ENCODE peak calls at places on chromosomes 16 and 17, in five cellular contexts. Q is IMR-90, W is H1, F is heart left ventricle, A is pancreas. E is an unnamed sample.

GRCh38 chr17:48439473-48439872 is 9.5 kb upstream of the SKAP1 start:
- DNase-seq in Q (no peak), W (no peak), F (no peak), A (no peak), E (no peak)

GRCh38 chr16:49839462-49839825 is 16.5 kb downstream of the ZNF423 start:
- DNase-seq in Q (no peak), W (no peak), F (no peak), A (no peak), E (no peak)

GRCh38 chr17:7263071-7263800 is 958 bp upstream of the CLDN7 start:
- DNase-seq in Q (no peak), W (peak; percentile 88), F (no peak), A (peak; percentile 69), E (no peak)

GRCh38 chr16:75058815-75059214 is 57.8 kb downstream of the LDHD start:
- DNase-seq in Q (peak; percentile 43), W (no peak), F (no peak), A (no peak), E (no peak)

GRCh38 chr17:38425744-38426143 is 2.5 kb upstream of the ARHGAP23 start:
- DNase-seq in Q (no peak), W (no peak), F (peak; percentile 73), A (no peak), E (no peak)

GRCh38 chr16:81716478-81717210 is 62.4 kb upstream of the PLCG2 start:
- DNase-seq in Q (no peak), W (no peak), F (no peak), A (no peak), E (no peak)

GRCh38 chr17:17797119-17797809 is 39.5 kb downstream of the SREBF1 start:
- DNase-seq in Q (no peak), W (no peak), F (no peak), A (no peak), E (no peak)

GRCh38 chr17:57418463-57419246 is 162.3 kb downstream of the MSI2 start:
- DNase-seq in Q (no peak), W (no peak), F (no peak), A (no peak), E (no peak)

GRCh38 chr17:12342161-12342560 is 321.5 kb downstream of the MAP2K4 start:
- DNase-seq in Q (no peak), W (no peak), F (no peak), A (no peak), E (no peak)

GRCh38 chr16:66592241-66592640 is 12.3 kb upstream of the CMTM3 start:
- DNase-seq in Q (no peak), W (no peak), F (no peak), A (no peak), E (no peak)

GRCh38 chr17:82446124-82446523 is 4.4 kb downstream of the CYBC1 start:
- DNase-seq in Q (no peak), W (no peak), F (no peak), A (no peak), E (no peak)

GRCh38 chr17:66716236-66717026 is 118.5 kb upstream of the CACNG5 start:
- DNase-seq in Q (peak; percentile 21), W (no peak), F (no peak), A (peak; percentile 21), E (peak; percentile 68)

GRCh38 chr17:31096106-31096436 is 1.3 kb downstream of the NF1 start:
- DNase-seq in Q (no peak), W (no peak), F (no peak), A (no peak), E (no peak)

GRCh38 chr16:5665770-5666169 is 568.2 kb upstream of the EEF2KMT start:
- DNase-seq in Q (no peak), W (no peak), F (no peak), A (no peak), E (peak; percentile 24)

GRCh38 chr17:83062011-83062817 is 17.2 kb upstream of the METRNL start:
- DNase-seq in Q (no peak), W (peak; percentile 36), F (peak; percentile 14), A (no peak), E (no peak)

GRCh38 chr17:79831367-79832210 is 7.7 kb downstream of the CBX4 start:
- DNase-seq in Q (no peak), W (peak; percentile 71), F (peak; percentile 79), A (peak; percentile 90), E (peak; percentile 71)

GRCh38 chr16:11395008-11395948 is 50.0 kb downstream of the RMI2 start:
- DNase-seq in Q (no peak), W (no peak), F (no peak), A (no peak), E (no peak)

GRCh38 chr16:66427871-66428681 is 981 bp downstream of the BEAN1 start:
- DNase-seq in Q (no peak), W (peak; percentile 73), F (no peak), A (no peak), E (no peak)

GRCh38 chr17:12789976-12790805 is 893 bp downstream of the ARHGAP44 start:
- DNase-seq in Q (no peak), W (peak; percentile 79), F (no peak), A (peak; percentile 28), E (peak; percentile 15)

GRCh38 chr17:74439691-74440567 is 8.0 kb downstream of the GPRC5C start:
- DNase-seq in Q (no peak), W (no peak), F (no peak), A (no peak), E (no peak)

GRCh38 chr17:50948711-50949110 is 82.6 kb upstream of the TOB1 start:
- DNase-seq in Q (no peak), W (no peak), F (no peak), A (peak; percentile 19), E (no peak)

GRCh38 chr17:50664788-50665458 is 30.2 kb downstream of the ABCC3 start:
- DNase-seq in Q (no peak), W (no peak), F (no peak), A (no peak), E (no peak)

GRCh38 chr16:77540656-77541055 is 105.8 kb upstream of the ADAMTS18 start:
- DNase-seq in Q (no peak), W (no peak), F (no peak), A (no peak), E (no peak)

GRCh38 chr17:66304304-66305174 is 2.1 kb downstream of the PRKCA start:
- DNase-seq in Q (no peak), W (no peak), F (no peak), A (no peak), E (no peak)

GRCh38 chr17:7479389-7480192 is at the start of gene ZBTB4:
- DNase-seq in Q (peak; percentile 21), W (peak; percentile 69), F (peak; percentile 81), A (peak; percentile 51), E (peak; percentile 55)

GRCh38 chr16:83843657-83844056 is 35.9 kb downstream of the HSBP1 start:
- DNase-seq in Q (no peak), W (no peak), F (no peak), A (no peak), E (no peak)
- H3K27ac ChIP-seq in Q (no peak overlapping the region), W (peak overlapping the region; percentile 12), F (no peak overlapping the region), A (no peak overlapping the region), E (no peak overlapping the region)

GRCh38 chr17:15963670-15964110 is 18.8 kb downstream of the ADORA2B start:
- DNase-seq in Q (peak; percentile 53), W (no peak), F (no peak), A (no peak), E (no peak)
- H3K27ac ChIP-seq in Q (peak overlapping the region; percentile 24), W (no peak overlapping the region), F (no peak overlapping the region), A (no peak overlapping the region), E (no peak overlapping the region)

DNA sequence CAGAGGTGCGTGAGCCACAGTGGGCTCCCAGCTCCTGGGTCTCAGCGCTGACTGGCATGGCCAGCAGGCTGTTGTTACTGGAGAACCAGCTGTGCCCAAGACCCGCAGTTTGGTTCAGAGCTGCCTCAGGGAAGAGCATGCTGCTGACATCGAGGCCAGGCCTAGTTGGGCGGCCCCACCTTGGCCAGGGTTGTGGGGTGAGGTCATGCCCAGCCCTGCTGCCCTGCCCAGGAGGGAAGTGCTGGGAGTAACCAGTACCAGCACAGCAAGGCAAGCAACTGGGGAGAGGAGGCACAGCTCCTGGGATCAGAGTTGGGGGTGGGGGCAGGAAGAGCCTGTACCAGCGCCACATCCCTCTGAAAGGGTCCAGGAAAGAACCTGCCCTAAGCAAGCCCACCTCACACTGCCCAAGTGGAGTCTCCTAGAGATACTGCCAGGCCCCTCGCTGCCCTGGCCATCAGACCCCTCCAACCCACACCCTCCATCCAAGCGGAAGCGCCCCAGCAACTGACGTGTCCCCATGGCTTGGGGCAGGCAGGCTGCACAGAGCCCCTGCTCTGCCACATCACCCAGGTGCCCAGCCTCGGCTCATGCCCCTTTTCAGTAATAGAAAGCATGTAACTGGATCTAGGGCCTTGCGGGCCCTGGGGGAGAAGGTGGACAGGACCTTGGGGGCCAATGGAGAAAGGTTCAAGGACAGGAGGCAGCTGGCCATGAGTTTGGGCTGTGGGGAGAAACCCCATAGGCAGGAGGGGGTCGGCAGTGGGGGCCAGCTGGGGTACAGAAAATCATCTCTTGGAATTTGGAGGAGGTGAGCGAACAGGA is 990 bp downstream of the DOK4 start:
- DNase-seq in Q (no peak), W (no peak), F (no peak), A (peak; percentile 34), E (no peak)
- H3K27ac ChIP-seq in Q (no peak overlapping the region), W (no peak overlapping the region), F (no peak overlapping the region), A (peak overlapping the region; percentile 48), E (no peak overlapping the region)

DNA sequence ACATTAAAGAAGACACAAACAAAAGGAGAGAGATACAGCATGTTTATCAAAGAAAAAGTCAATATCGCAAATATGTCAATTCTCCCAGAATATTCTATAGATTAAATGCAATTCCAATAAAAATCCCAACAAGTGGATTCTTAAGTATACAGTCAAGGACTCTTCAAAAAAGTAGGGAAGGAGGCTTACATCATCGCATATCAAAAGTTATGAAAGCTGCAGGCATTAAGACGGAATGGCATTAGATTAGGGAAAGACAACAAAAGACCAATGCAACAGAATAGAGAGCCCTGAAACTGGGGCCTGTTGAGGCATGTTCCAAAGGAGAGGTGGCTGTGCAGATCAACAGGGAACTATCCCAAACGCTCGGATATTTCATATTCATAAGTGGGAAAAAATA is 76.0 kb downstream of the MARCHF10 start:
- DNase-seq in Q (no peak), W (no peak), F (no peak), A (no peak), E (no peak)
- H3K27ac ChIP-seq in Q (no peak overlapping the region), W (no peak overlapping the region), F (no peak overlapping the region), A (no peak overlapping the region), E (no peak overlapping the region)

E was measured in caudate nucleus.